ENCODE peak calls at places on chromosomes 13 and 19, in six cellular contexts. A is thoracic aorta, O is brain microvascular endothelial cell, G is NCI-H1105, C is mesothelial cell of epicardium, S is AG08395. J is an unnamed sample.

GRCh38 chr19:4064073-4064550 is 2.6 kb downstream of the ZBTB7A start:
- DNase-seq in C (no peak), A (no peak), S (no peak), O (peak), G (no peak), J (no peak)

GRCh38 chr13:44197791-44198770 is 175.5 kb upstream of the SERP2 start:
- DNase-seq in C (no peak), A (no peak), O (peak), G (no peak), S (no peak), J (no peak)

GRCh38 chr13:50969691-50970090 is 60.1 kb downstream of the RNASEH2B start:
- DNase-seq in G (no peak), O (peak), S (peak), A (no peak), C (no peak), J (no peak)

GRCh38 chr19:50636317-50637085 is 3.2 kb downstream of the SYT3 start:
- DNase-seq in C (no peak), G (no peak), A (no peak), O (no peak), S (no peak), J (no peak)

GRCh38 chr13:109146912-109147624 is 517.7 kb downstream of the MYO16 start:
- DNase-seq in A (no peak), C (no peak), G (no peak), S (peak), O (peak), J (no peak)

GRCh38 chr19:40263440-40264313 is 21.5 kb downstream of the AKT2 start:
- DNase-seq in C (no peak), S (no peak), O (no peak), G (no peak), A (no peak), J (peak)

GRCh38 chr19:13241321-13242104 is 91.3 kb downstream of the IER2 start:
- DNase-seq in C (no peak), S (no peak), A (no peak), O (no peak), G (no peak), J (no peak)

GRCh38 chr19:43290568-43291359 is 21.4 kb upstream of the PSG9 start:
- DNase-seq in A (no peak), O (no peak), S (no peak), G (no peak), C (no peak), J (no peak)

GRCh38 chr19:16036941-16037340 is 39.4 kb upstream of the TPM4 start:
- DNase-seq in S (no peak), A (no peak), O (no peak), G (no peak), C (no peak), J (no peak)

GRCh38 chr19:45638930-45639729 is at the start of gene EML2:
- DNase-seq in O (no peak), C (no peak), G (no peak), S (peak), A (no peak), J (peak)

GRCh38 chr19:16899566-16900075 is 10.8 kb downstream of the F2RL3 start:
- DNase-seq in O (peak), G (no peak), S (peak), C (no peak), A (no peak), J (peak)

GRCh38 chr19:18858906-18859646 is 27.3 kb downstream of the UPF1 start:
- DNase-seq in S (no peak), A (no peak), G (no peak), O (no peak), C (no peak), J (no peak)

GRCh38 chr13:28707629-28708427 is 10.9 kb downstream of the SLC46A3 start:
- DNase-seq in A (no peak), O (peak), S (peak), G (no peak), C (no peak), J (no peak)